ENCODE peak calls at places on chromosomes 16 and 17, in nine cellular contexts. A is upper lobe of right lung, F is GM23338, X is mammary epithelial cell, S is sigmoid colon, J is IMR-90, N is tibial artery, E is psoas muscle, Q is SJCRH30. U is an unnamed sample. For H3K4me1 and H3K27me3, the result is how much of the 10 kb centered on the place peaks cover.

GRCh38 chr17:488993-489757 is 136.6 kb upstream of the RPH3AL start:
- DNase-seq in F (peak), N (no peak), Q (no peak), S (no peak), E (no peak), J (peak), X (peak), A (peak), U (peak)

GRCh38 chr17:62059394-62059793 is 5.7 kb downstream of the MED13 start:
- DNase-seq in X (no peak), Q (no peak), F (no peak), J (no peak), N (no peak), A (no peak), S (no peak), E (no peak), U (no peak)

GRCh38 chr16:75252049-75252864 is 833 bp upstream of the BCAR1 start:
- DNase-seq in X (no peak), S (peak), Q (no peak), F (no peak), E (peak), N (no peak), J (no peak), A (no peak), U (no peak)

GRCh38 chr17:66944365-66945203 is 19.9 kb upstream of the CACNG4 start:
- DNase-seq in X (no peak), S (no peak), F (peak), N (no peak), Q (no peak), E (no peak), A (peak), J (peak), U (no peak)

GRCh38 chr17:42920106-42920900 is 19.7 kb downstream of the G6PC1 start:
- DNase-seq in J (no peak), X (no peak), F (no peak), N (no peak), A (no peak), Q (no peak), S (no peak), E (no peak), U (no peak)

GRCh38 chr16:24908716-24909115 is 63.0 kb downstream of the SLC5A11 start:
- DNase-seq in A (no peak), N (no peak), J (no peak), F (no peak), X (no peak), Q (no peak), E (no peak), S (peak), U (no peak)

GRCh38 chr16:4052801-4053662 is 63.2 kb downstream of the ADCY9 start:
- DNase-seq in Q (peak), A (peak), X (peak), E (peak), J (peak), F (no peak), S (peak), N (peak), U (peak)

GRCh38 chr17:68461122-68461539 is 3.8 kb upstream of the WIPI1 start:
- DNase-seq in S (no peak), J (no peak), E (no peak), X (no peak), N (no peak), Q (no peak), A (no peak), F (no peak), U (no peak)

GRCh38 chr17:17320188-17320910 is 17.2 kb downstream of the NT5M start:
- DNase-seq in N (no peak), E (no peak), A (peak), J (no peak), F (no peak), Q (no peak), S (no peak), X (no peak), U (no peak)

GRCh38 chr16:47815655-47816054 is 340.1 kb downstream of the ABCC12 start:
- DNase-seq in S (no peak), J (no peak), F (no peak), A (no peak), N (no peak), E (no peak), Q (no peak), X (peak), U (no peak)

GRCh38 chr17:79942011-79942405 is 93.7 kb downstream of the TBC1D16 start:
- DNase-seq in Q (no peak), X (no peak), J (no peak), A (peak), S (peak), F (no peak), E (peak), N (peak), U (no peak)

GRCh38 chr17:7294614-7295153 is at the start of gene YBX2:
- DNase-seq in X (peak), Q (no peak), E (peak), N (no peak), A (peak), S (no peak), F (peak), J (peak), U (peak)

GRCh38 chr16:19672378-19672777 is 45.6 kb downstream of the KNOP1 start:
- DNase-seq in N (no peak), J (peak), X (no peak), S (no peak), F (no peak), E (no peak), A (no peak), Q (no peak), U (no peak)

GRCh38 chr17:62705116-62705515 is 77.6 kb downstream of the MRC2 start:
- DNase-seq in J (no peak), N (no peak), Q (no peak), A (no peak), S (peak), X (no peak), E (no peak), F (no peak), U (no peak)

GRCh38 chr16:65010136-65010535 is 111.7 kb downstream of the CDH11 start:
- DNase-seq in E (no peak), Q (no peak), N (no peak), S (no peak), J (no peak), A (no peak), X (no peak), F (no peak), U (no peak)

GRCh38 chr16:80198265-80198994 is 342.4 kb upstream of the DYNLRB2 start:
- DNase-seq in F (no peak), E (no peak), Q (no peak), A (no peak), X (no peak), N (no peak), J (peak), S (no peak), U (no peak)

GRCh38 chr17:67353929-67354557 is 12.3 kb downstream of the PSMD12 start:
- DNase-seq in X (no peak), E (no peak), A (no peak), F (peak), N (no peak), Q (no peak), J (no peak), S (no peak), U (peak)

GRCh38 chr16:49278567-49278827 is 3.1 kb downstream of the CBLN1 start:
- DNase-seq in N (no peak), E (no peak), F (no peak), A (no peak), X (no peak), J (no peak), Q (no peak), S (no peak), U (no peak)
- H3K4me1 ChIP-seq in N (half or more), E (under half), F (half or more), A (under half), X (under half), J (under half), Q (under half), S (under half), U (under half)

GRCh38 chr17:49964539-49965521 is 4.2 kb upstream of the DLX4 start:
- DNase-seq in F (peak), J (no peak), X (no peak), S (no peak), N (no peak), A (no peak), E (no peak), Q (no peak), U (no peak)

GRCh38 chr17:49966767-49967166 is 2.2 kb upstream of the DLX4 start:
- DNase-seq in J (no peak), S (no peak), X (no peak), Q (no peak), F (no peak), A (no peak), N (no peak), E (no peak), U (no peak)

GRCh38 chr17:49967205-49967604 is 1.8 kb upstream of the DLX4 start:
- DNase-seq in S (no peak), N (no peak), Q (no peak), F (no peak), X (no peak), E (no peak), J (no peak), A (no peak), U (no peak)

GRCh38 chr17:49963626-49964538 is 5.1 kb upstream of the DLX4 start:
- DNase-seq in X (no peak), F (peak), A (no peak), E (no peak), J (no peak), N (no peak), S (no peak), Q (no peak), U (no peak)

DNA sequence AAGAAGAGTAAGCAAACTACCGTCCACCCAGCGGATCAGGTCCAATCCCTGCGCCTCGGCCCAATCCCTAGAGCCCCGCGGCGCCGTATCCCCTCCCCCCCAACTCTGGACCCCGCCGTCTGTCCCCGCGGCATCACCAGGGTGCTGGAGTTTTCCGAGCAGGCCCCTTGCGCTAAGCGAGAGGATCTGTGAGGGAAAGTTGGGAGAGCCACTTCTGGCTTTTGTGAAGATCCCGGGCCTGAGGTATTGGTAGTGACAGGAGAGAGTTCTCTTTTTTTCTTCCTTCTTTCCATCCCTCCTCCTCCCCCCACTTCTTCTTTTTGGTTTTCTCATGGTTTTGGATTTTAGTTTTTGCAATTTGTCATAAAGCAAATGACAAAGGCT is 3.5 kb upstream of the DLX4 start:
- DNase-seq in X (no peak), A (no peak), N (no peak), Q (no peak), J (no peak), F (peak), S (no peak), E (no peak), U (no peak)
- H3K4me3 ChIP-seq in X (no peak), A (no peak), N (no peak), Q (no peak), J (no peak), F (peak), S (no peak), E (no peak), U (no peak)

DNA sequence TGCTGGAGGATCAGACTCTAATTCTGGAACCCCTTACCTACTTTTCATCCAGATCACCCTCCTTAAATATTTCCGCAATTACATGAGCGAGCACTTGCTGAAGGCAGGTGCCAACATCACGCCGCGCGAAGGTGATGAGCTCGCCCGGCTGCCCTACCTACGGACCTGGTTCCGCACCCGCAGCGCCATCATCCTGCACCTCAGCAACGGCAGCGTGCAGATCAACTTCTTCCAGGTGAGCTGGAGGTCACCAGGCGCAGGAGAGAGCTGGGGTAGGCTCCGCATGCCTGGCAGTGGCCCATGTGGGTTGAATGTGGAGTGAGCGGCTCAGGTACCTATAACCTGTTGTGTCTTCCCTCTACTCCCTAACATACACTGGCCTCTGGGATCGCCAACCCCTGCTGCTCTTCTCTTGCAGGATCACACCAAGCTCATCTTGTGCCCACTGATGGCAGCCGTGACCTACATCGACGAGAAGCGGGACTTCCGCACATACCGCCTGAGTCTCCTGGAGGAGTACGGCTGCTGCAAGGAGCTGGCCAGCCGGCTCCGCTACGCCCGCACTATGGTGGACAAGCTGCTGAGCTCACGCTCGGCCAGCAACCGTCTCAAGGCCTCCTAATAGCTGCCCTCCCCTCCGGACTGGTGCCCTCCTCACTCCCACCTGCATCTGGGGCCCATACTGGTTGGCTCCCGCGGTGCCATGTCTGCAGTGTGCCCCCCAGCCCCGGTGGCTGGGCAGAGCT is 10.9 kb downstream of the PLK1 start:
- DNase-seq in S (no peak), F (no peak), X (no peak), E (no peak), N (no peak), J (no peak), A (no peak), Q (no peak), U (no peak)
- H3K27me3 ChIP-seq in S (under half), F (under half), X (under half), E (under half), N (under half), J (under half), A (under half), Q (under half), U (under half)

DNA sequence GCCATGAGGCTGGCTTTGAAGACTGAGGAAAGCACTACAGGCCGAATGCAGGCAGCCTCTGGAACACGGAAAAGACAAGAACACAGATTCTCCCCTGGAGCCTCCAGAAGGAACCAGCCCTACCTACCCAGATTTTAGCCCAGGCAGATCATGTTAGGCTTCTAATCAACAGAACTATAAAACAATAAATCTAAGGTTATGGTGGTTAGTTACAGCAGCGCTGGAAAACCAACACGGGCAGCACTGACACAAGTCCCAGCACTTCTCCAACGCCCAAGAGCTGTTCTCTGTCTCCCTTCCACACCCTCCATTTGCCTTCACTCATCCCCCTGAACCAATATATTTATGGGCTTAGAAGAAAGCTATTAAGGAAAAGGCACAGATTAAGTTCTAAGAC is 7.5 kb downstream of the ANKRD11 start:
- DNase-seq in N (no peak), X (no peak), A (no peak), Q (no peak), F (no peak), J (no peak), E (no peak), S (no peak), U (no peak)
- H3K4me1 ChIP-seq in N (half or more), X (under half), A (half or more), Q (half or more), F (half or more), J (under half), E (half or more), S (half or more), U (under half)

DNA sequence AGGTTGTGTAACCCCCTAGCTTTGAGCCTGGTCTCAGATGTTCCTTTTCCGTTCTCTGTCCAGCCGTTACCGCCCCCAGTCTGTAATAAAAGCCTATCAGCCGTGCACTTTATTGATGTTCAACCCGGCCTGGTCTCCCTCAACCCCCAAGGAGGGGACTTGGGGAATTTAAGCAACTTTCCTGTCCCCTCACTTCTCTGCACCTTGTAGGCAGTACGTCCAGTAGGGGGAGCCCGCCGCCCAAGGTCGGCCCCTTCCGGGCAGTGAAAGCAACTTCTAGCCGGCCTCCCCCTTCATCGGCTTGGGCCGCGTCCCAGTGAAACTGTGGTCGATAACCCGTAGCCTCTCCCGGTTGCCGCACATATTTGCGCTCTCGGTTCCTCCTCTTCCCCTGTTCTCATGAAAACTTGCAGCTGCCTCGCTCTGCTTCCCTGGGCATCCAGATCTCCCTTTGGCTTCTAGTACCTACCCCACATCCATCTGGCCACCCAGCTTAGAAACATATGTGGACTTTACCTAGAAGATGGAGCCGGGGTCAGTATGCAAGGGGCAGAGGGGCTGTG is 7.9 kb downstream of the PNPO start:
- DNase-seq in X (peak), J (peak), N (peak), E (peak), S (peak), A (peak), Q (peak), F (peak), U (peak)
- H3K4me3 ChIP-seq in X (peak), J (peak), N (peak), E (peak), S (peak), A (peak), Q (peak), F (peak), U (no peak)

GRCh38 chr16:10897134-10897533 is 20.1 kb downstream of the CIITA start:
- DNase-seq in J (no peak), S (no peak), E (no peak), A (no peak), F (no peak), Q (no peak), N (no peak), X (no peak), U (no peak)

GRCh38 chr16:10892782-10893181 is 15.8 kb downstream of the CIITA start:
- DNase-seq in S (no peak), Q (no peak), E (no peak), X (no peak), F (peak), A (no peak), N (no peak), J (no peak), U (no peak)

GRCh38 chr16:10896165-10896564 is 19.2 kb downstream of the CIITA start:
- DNase-seq in E (no peak), X (no peak), A (no peak), J (no peak), S (no peak), N (no peak), F (no peak), Q (no peak), U (no peak)

GRCh38 chr16:10896723-10897122 is 19.7 kb downstream of the CIITA start:
- DNase-seq in E (no peak), S (no peak), F (no peak), A (no peak), Q (no peak), N (no peak), J (no peak), X (no peak), U (no peak)

GRCh38 chr16:10895053-10895946 is 18.3 kb downstream of the CIITA start:
- DNase-seq in N (no peak), A (no peak), J (peak), E (peak), Q (peak), F (peak), X (peak), S (no peak), U (peak)
- H3K27me3 ChIP-seq in N (under half), A (under half), J (under half), E (under half), Q (under half), F (under half), X (under half), S (under half), U (under half)

GRCh38 chr17:4504188-4504587 is 5.5 kb downstream of the SPNS2 start:
- DNase-seq in E (no peak), Q (no peak), F (no peak), X (no peak), A (no peak), S (no peak), N (no peak), J (no peak), U (no peak)
- H3K4me1 ChIP-seq in E (under half), Q (under half), F (under half), X (under half), A (half or more), S (under half), N (under half), J (under half), U (under half)

U was measured in HAP-1.